ENCODE peak calls at places on chromosomes 1 and 21, in seven cellular contexts. R is stomach, Z is hepatocyte, E is RWPE2, C is OCI-LY7, Q is left lung, H is breast epithelium. L is an unnamed sample. For H3K4me1, the result is how much of the 10 kb centered on the place peaks cover.

GRCh38 chr1:113804421-113805255 is 7.6 kb downstream of the RSBN1 start:
- DNase-seq in Z (peak), Q (no peak), E (no peak), C (no peak), R (no peak), H (no peak), L (no peak)

GRCh38 chr1:172497230-172497629 is 35.7 kb upstream of the SUCO start:
- DNase-seq in Q (no peak), Z (peak), H (peak), R (no peak), C (no peak), E (no peak), L (peak)

GRCh38 chr1:171814692-171815091 is 26.6 kb upstream of the DNM3 start:
- DNase-seq in R (no peak), H (no peak), E (no peak), Q (no peak), Z (no peak), C (no peak), L (no peak)

GRCh38 chr1:240152611-240153297 is 61.1 kb downstream of the FMN2 start:
- DNase-seq in E (no peak), H (no peak), Z (no peak), R (no peak), C (no peak), Q (no peak), L (no peak)

GRCh38 chr1:214330240-214330639 is 49.3 kb downstream of the SMYD2 start:
- DNase-seq in C (no peak), Z (no peak), E (no peak), H (no peak), R (no peak), Q (no peak), L (no peak)

GRCh38 chr1:211478801-211479619 is 13.0 kb downstream of the RD3 start:
- DNase-seq in E (no peak), Z (no peak), R (no peak), Q (peak), C (no peak), H (no peak), L (no peak)

GRCh38 chr1:221715321-221716169 is 26.3 kb downstream of the DUSP10 start:
- DNase-seq in Z (peak), H (no peak), Q (no peak), C (no peak), R (no peak), E (no peak), L (no peak)

GRCh38 chr1:243846761-243847160 is 3.3 kb downstream of the AKT3 start:
- DNase-seq in C (no peak), E (no peak), Q (no peak), R (no peak), Z (no peak), H (no peak), L (no peak)

GRCh38 chr1:53145051-53145600 is 2.7 kb upstream of the SLC1A7 start:
- DNase-seq in Q (no peak), R (no peak), C (no peak), Z (no peak), H (no peak), E (no peak), L (no peak)

GRCh38 chr1:93448983-93449805 is 1.3 kb downstream of the FNBP1L start:
- DNase-seq in Z (peak), H (no peak), Q (peak), C (no peak), E (peak), R (peak), L (peak)

GRCh38 chr1:118927826-118928225 is 60.3 kb downstream of the TBX15 start:
- DNase-seq in H (no peak), C (no peak), E (no peak), Q (no peak), Z (no peak), R (no peak), L (no peak)

GRCh38 chr1:47875831-47876586 is 121.2 kb downstream of the TRABD2B start:
- DNase-seq in Z (peak), C (no peak), E (no peak), H (no peak), R (no peak), Q (no peak), L (no peak)

GRCh38 chr1:110068646-110069301 is 1.7 kb downstream of the ALX3 start:
- DNase-seq in R (no peak), Z (no peak), H (no peak), E (no peak), C (no peak), Q (no peak), L (no peak)

GRCh38 chr21:31624961-31625491 is 34.5 kb upstream of the SOD1 start:
- DNase-seq in E (no peak), C (no peak), R (no peak), H (no peak), Z (no peak), Q (no peak), L (no peak)

GRCh38 chr1:150902346-150902745 is 15.4 kb downstream of the CTXND2 start:
- DNase-seq in Z (no peak), H (no peak), Q (no peak), R (no peak), E (no peak), C (no peak), L (no peak)

GRCh38 chr1:77200806-77201205 is 18.4 kb downstream of the PIGK start:
- DNase-seq in R (no peak), E (no peak), C (no peak), Q (no peak), Z (no peak), H (no peak), L (no peak)

GRCh38 chr1:40039757-40040510 is 595 bp upstream of the CAP1 start:
- DNase-seq in Q (peak), H (peak), C (peak), E (peak), R (peak), Z (peak), L (peak)

GRCh38 chr21:14988760-14989159 is 76.0 kb downstream of the NRIP1 start:
- DNase-seq in H (no peak), Q (no peak), R (no peak), C (no peak), E (no peak), Z (no peak), L (no peak)

GRCh38 chr21:14403681-14404318 is 20.9 kb upstream of the HSPA13 start:
- DNase-seq in Z (peak), E (no peak), R (no peak), C (peak), Q (no peak), H (no peak), L (no peak)

GRCh38 chr1:98939471-98939870 is 65.2 kb downstream of the PLPPR5 start:
- DNase-seq in E (no peak), H (no peak), Q (peak), R (no peak), C (no peak), Z (no peak), L (no peak)

GRCh38 chr1:203763505-203763904 is 1.5 kb upstream of the LAX1 start:
- DNase-seq in R (no peak), E (no peak), Q (no peak), H (no peak), C (no peak), Z (no peak), L (no peak)

GRCh38 chr1:66598670-66599069 is 64.7 kb downstream of the SGIP1 start:
- DNase-seq in C (no peak), H (no peak), R (no peak), Z (no peak), Q (no peak), E (no peak), L (no peak)

GRCh38 chr1:65958561-65959350 is 166.1 kb downstream of the PDE4B start:
- DNase-seq in C (peak), Q (no peak), E (no peak), H (no peak), Z (peak), R (no peak), L (no peak)

GRCh38 chr1:11653616-11654570 is at the start of gene FBXO2:
- DNase-seq in Z (peak), Q (peak), E (no peak), H (no peak), C (no peak), R (peak), L (peak)

GRCh38 chr1:82065917-82066316 is 265.2 kb downstream of the ADGRL2 start:
- DNase-seq in Q (no peak), H (no peak), R (no peak), E (no peak), Z (no peak), C (no peak), L (no peak)

GRCh38 chr1:26045712-26046312 is at the start of gene SLC30A2:
- DNase-seq in H (no peak), Z (peak), E (no peak), R (no peak), C (no peak), Q (no peak), L (no peak)

GRCh38 chr21:46062471-46063211 is 35.3 kb upstream of the COL6A2 start:
- DNase-seq in H (no peak), C (no peak), R (no peak), Q (no peak), E (no peak), Z (no peak), L (no peak)

GRCh38 chr1:77063118-77063517 is 156.1 kb downstream of the PIGK start:
- DNase-seq in C (no peak), Q (no peak), E (no peak), H (no peak), R (no peak), Z (no peak), L (no peak)

GRCh38 chr1:23035823-23036452 is 16.7 kb downstream of the KDM1A start:
- DNase-seq in C (no peak), R (no peak), Z (no peak), H (no peak), E (no peak), Q (no peak), L (no peak)

GRCh38 chr1:225655509-225656258 is 2.8 kb upstream of the ENAH start:
- DNase-seq in C (peak), E (peak), Q (no peak), H (no peak), Z (peak), R (peak), L (peak)

GRCh38 chr1:182972821-182973220 is 19.9 kb upstream of the SHCBP1L start:
- DNase-seq in R (no peak), C (no peak), Q (no peak), H (no peak), E (no peak), Z (no peak), L (no peak)

GRCh38 chr1:32949519-32949918 is 15.1 kb downstream of the RNF19B start:
- DNase-seq in Q (no peak), Z (no peak), E (no peak), H (no peak), C (no peak), R (peak), L (no peak)

GRCh38 chr1:172429324-172430127 is 9.0 kb downstream of the C1orf105 start:
- DNase-seq in Z (peak), R (peak), C (peak), H (no peak), Q (no peak), E (no peak), L (peak)

GRCh38 chr1:21447311-21447710 is 7.4 kb downstream of the NBPF3 start:
- DNase-seq in E (no peak), Q (no peak), R (no peak), Z (no peak), H (no peak), C (no peak), L (no peak)

GRCh38 chr1:115753371-115753770 is 15.1 kb downstream of the CASQ2 start:
- DNase-seq in E (no peak), R (no peak), C (no peak), Q (no peak), Z (no peak), H (no peak), L (no peak)

GRCh38 chr1:30417701-30418425 is 305.5 kb downstream of the MATN1 start:
- DNase-seq in C (no peak), R (no peak), H (peak), Z (no peak), Q (no peak), E (peak), L (no peak)

GRCh38 chr1:213720032-213720431 is 267.7 kb upstream of the PROX1 start:
- DNase-seq in Q (no peak), E (no peak), R (no peak), C (no peak), Z (no peak), H (no peak), L (no peak)

GRCh38 chr1:91346824-91347223 is 57.8 kb downstream of the HFM1 start:
- DNase-seq in Z (no peak), C (no peak), R (no peak), H (no peak), E (no peak), Q (no peak), L (no peak)

GRCh38 chr1:109371271-109371739 is 26.4 kb downstream of the SORT1 start:
- DNase-seq in R (no peak), Q (no peak), Z (peak), C (no peak), H (no peak), E (no peak), L (peak)

GRCh38 chr1:248905662-248905948 is 430 bp upstream of the PGBD2 start:
- DNase-seq in E (no peak), R (no peak), H (no peak), Q (no peak), Z (no peak), C (no peak), L (no peak)

DNA sequence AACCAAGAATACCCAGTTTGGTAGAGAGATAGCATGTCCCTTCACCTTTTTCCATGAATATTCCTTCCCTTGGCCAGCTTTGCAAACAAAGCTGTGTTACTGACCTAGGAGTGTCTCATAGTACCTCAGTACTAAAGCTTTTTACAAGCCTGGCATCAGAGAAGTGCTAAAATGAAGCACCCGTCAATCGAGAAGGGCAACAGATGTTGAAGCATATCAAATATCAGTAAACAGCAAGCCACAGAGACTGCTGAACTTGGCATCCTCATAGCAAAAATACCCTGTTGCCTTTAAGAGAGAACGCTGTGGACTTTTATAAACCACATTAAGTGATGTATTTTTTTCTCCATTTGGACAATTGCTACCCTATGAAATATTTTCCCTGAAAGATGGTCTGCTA is 128.6 kb upstream of the HOOK1 start:
- DNase-seq in C (no peak), H (no peak), R (no peak), Z (no peak), Q (no peak), E (no peak), L (no peak)
- H3K27ac ChIP-seq in C (no peak), H (no peak), R (no peak), Z (peak), Q (no peak), E (no peak), L (no peak)

GRCh38 chr21:35052786-35053185 is 3.7 kb upstream of the RUNX1 start:
- DNase-seq in Z (no peak), C (no peak), E (no peak), R (no peak), Q (no peak), H (no peak), L (no peak)

GRCh38 chr21:35048183-35048601 is 910 bp downstream of the RUNX1 start:
- DNase-seq in Q (peak), H (no peak), E (no peak), R (no peak), C (peak), Z (peak), L (peak)

GRCh38 chr21:35048706-35049617 is at the start of gene RUNX1:
- DNase-seq in Q (peak), R (peak), Z (no peak), H (no peak), C (peak), E (no peak), L (peak)

GRCh38 chr21:35051287-35051818 is 2.3 kb upstream of the RUNX1 start:
- DNase-seq in C (peak), H (no peak), R (peak), E (no peak), Q (peak), Z (peak), L (peak)

DNA sequence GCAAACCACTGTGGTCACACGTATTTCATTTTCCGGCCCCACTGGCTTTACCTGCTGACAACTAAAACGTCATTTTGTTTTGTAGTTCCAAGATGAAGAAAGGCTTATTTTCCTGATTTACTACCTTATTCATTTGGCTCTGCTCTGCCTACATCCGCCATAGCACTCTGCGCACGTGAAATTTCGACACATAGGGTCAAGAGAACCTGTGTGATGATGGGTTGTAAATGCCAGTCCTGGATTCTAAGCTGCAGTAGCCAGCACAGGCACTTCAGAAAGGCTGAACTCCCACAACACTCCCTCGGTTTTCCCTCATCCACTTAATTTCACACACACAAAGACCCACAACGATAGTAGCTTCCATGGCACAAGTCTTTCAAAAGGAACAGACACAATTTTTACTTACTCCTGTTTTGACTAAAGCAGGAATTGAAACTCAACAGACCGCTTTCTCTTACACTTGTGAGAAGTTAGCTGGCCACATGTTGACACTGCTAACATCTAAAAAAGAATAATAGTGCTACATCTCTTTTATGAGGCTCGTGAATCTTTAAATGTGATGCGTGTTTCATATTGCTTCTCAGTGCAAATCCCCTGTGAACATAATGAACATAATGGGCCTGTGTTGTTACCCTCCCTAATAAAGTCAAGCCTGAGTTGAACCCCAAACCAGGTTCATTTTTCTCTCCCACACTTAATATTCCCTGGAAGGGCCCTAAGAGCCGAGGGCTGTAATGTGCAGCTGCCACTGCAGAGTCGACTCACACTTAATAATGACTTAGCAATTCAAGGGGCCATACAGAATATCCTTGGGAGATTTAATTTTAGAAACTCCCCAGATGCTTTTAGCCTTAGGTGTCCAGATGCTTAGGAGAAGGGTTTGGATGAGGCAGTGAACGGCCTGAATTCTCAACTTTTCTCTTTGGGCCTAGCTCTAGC is 1.5 kb upstream of the RUNX1 start:
- DNase-seq in H (no peak), Q (no peak), R (no peak), Z (no peak), E (no peak), C (peak), L (no peak)
- H3K4me1 ChIP-seq in H (under half), Q (under half), R (under half), Z (under half), E (under half), C (under half), L (under half)

GRCh38 chr1:156097499-156098178 is 15.4 kb upstream of the MEX3A start:
- DNase-seq in C (no peak), E (no peak), Q (no peak), R (no peak), Z (no peak), H (no peak), L (no peak)

GRCh38 chr1:156100205-156100995 is 14.1 kb upstream of the LMNA start:
- DNase-seq in R (no peak), H (no peak), E (no peak), Q (no peak), C (no peak), Z (no peak), L (peak)

GRCh38 chr1:156098782-156099181 is 15.7 kb upstream of the LMNA start:
- DNase-seq in Q (no peak), E (no peak), C (no peak), R (no peak), Z (no peak), H (no peak), L (no peak)

GRCh38 chr1:156096640-156097391 is 14.6 kb upstream of the MEX3A start:
- DNase-seq in C (peak), Z (peak), E (peak), R (peak), Q (peak), H (peak), L (peak)

GRCh38 chr1:156099282-156099681 is 15.2 kb upstream of the LMNA start:
- DNase-seq in C (no peak), E (no peak), H (no peak), Q (no peak), R (no peak), Z (no peak), L (no peak)
- H3K27ac ChIP-seq in C (no peak), E (no peak), H (peak), Q (no peak), R (no peak), Z (no peak), L (no peak)

DNA sequence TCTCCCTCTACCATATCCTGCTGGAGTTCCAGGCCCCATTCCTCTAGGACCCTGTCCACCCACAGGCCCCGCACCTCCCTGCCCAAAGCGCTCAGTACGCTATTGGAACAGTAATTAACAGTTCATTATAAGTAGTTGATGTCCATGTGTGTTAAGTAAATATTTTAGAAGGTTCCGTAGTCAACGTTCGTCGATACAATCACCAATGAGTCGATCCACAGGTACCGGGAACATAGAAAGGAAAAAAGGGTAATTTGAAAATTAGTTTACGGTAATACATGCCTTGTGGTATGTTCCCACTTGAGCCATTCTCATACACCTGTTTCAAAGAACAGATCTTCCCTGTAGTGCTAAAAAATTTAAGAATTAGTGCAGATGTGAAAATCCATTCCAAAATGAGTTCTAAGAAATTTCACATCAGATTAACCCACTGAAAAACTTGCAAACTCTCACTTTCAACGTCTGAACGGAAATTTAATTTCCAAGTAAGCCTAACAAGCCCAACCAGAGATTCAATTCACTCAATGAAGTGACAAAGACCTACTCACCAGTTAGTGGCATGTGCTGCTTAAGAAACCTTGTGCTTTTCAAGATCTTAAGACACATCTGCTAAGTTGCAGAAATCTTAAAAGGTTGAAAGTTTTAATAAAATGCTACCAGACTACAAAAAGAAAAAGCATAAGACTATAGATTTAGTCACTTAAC is 8.3 kb downstream of the SFPQ start:
- DNase-seq in H (no peak), R (no peak), Q (no peak), E (no peak), Z (no peak), C (no peak), L (no peak)
- H3K4me1 ChIP-seq in H (under half), R (under half), Q (under half), E (under half), Z (half or more), C (under half), L (under half)

L was measured in PC-9.